ENCODE peak calls at places on chromosomes 2 and 18, in nine cellular contexts. V is GM10248; U is SHP77; O is frontal cortex; X is activated CD4-positive, CD25-positive, alpha-beta regulatory T cell; A is cardiac fibroblast; B is AG08395; E is stimulated activated CD4-positive, alpha-beta T cell treated with anti-CD3 and anti-CD28 coated beads, Interleukin-2, amount 100 ng/mL, for 48 hours; J is NCI-H1092. T is an unnamed sample.

GRCh38 chr2:119755906-119756305 is 3.8 kb upstream of the PTPN4 start:
- DNase-seq in V (no peak), U (no peak), O (no peak), X (no peak), A (no peak), B (no peak), E (no peak), J (no peak), T (no peak)

GRCh38 chr18:48152549-48152948 is 222.1 kb upstream of the SMAD2 start:
- DNase-seq in V (no peak), U (no peak), O (no peak), X (no peak), A (peak), B (no peak), E (no peak), J (no peak), T (no peak)

GRCh38 chr18:68454511-68455228 is 260.2 kb downstream of the TMX3 start:
- DNase-seq in V (no peak), U (no peak), O (no peak), X (no peak), A (peak), B (peak), E (no peak), J (no peak), T (no peak)

GRCh38 chr2:207219716-207220414 is 54.1 kb upstream of the KLF7 start:
- DNase-seq in V (no peak), U (peak), O (no peak), X (no peak), A (peak), B (peak), E (no peak), J (no peak), T (no peak)

GRCh38 chr2:105801961-105802360 is 57.2 kb downstream of the NCK2 start:
- DNase-seq in V (no peak), U (no peak), O (no peak), X (no peak), A (no peak), B (no peak), E (no peak), J (no peak), T (no peak)

GRCh38 chr2:158024288-158024898 is 77.3 kb upstream of the UPP2 start:
- DNase-seq in V (peak), U (no peak), O (peak), X (peak), A (peak), B (peak), E (peak), J (no peak), T (no peak)

GRCh38 chr18:57954928-57955327 is 89.1 kb upstream of the NEDD4L start:
- DNase-seq in V (no peak), U (no peak), O (no peak), X (no peak), A (no peak), B (no peak), E (no peak), J (no peak), T (no peak)

GRCh38 chr2:8872821-8873432 is 35.5 kb upstream of the KIDINS220 start:
- DNase-seq in V (peak), U (peak), O (peak), X (no peak), A (peak), B (peak), E (no peak), J (peak), T (no peak)

GRCh38 chr2:136128905-136129304 is 11.0 kb upstream of the CXCR4 start:
- DNase-seq in V (no peak), U (no peak), O (no peak), X (no peak), A (no peak), B (no peak), E (no peak), J (no peak), T (no peak)

GRCh38 chr2:193517615-193518014 is 1322.9 kb upstream of the TMEFF2 start:
- DNase-seq in V (no peak), U (no peak), O (no peak), X (no peak), A (peak), B (no peak), E (no peak), J (no peak), T (no peak)

GRCh38 chr2:172095905-172096660 is 6.6 kb downstream of the DLX2 start:
- DNase-seq in V (peak), U (no peak), O (no peak), X (no peak), A (peak), B (no peak), E (no peak), J (no peak), T (no peak)

GRCh38 chr2:118118479-118118878 is 30.2 kb downstream of the INSIG2 start:
- DNase-seq in V (no peak), U (no peak), O (no peak), X (no peak), A (no peak), B (no peak), E (no peak), J (no peak), T (no peak)

GRCh38 chr2:42922790-42923631 is 130.6 kb upstream of the HAAO start:
- DNase-seq in V (no peak), U (no peak), O (no peak), X (no peak), A (peak), B (peak), E (no peak), J (no peak), T (no peak)

GRCh38 chr2:42063383-42064171 is 15.8 kb downstream of the PKDCC start:
- DNase-seq in V (no peak), U (no peak), O (no peak), X (no peak), A (peak), B (peak), E (no peak), J (no peak), T (no peak)

GRCh38 chr2:227370791-227371312 is 8.3 kb downstream of the TM4SF20 start:
- DNase-seq in V (no peak), U (no peak), O (no peak), X (no peak), A (peak), B (no peak), E (no peak), J (no peak), T (no peak)

GRCh38 chr2:226487573-226487972 is 312.0 kb downstream of the IRS1 start:
- DNase-seq in V (no peak), U (no peak), O (no peak), X (no peak), A (no peak), B (no peak), E (no peak), J (no peak), T (no peak)

GRCh38 chr2:157182834-157183396 is 74.6 kb upstream of the GALNT5 start:
- DNase-seq in V (no peak), U (peak), O (peak), X (no peak), A (peak), B (peak), E (no peak), J (no peak), T (no peak)

GRCh38 chr2:150485114-150485870 is 2.2 kb downstream of the RND3 start:
- DNase-seq in V (peak), U (peak), O (peak), X (no peak), A (peak), B (no peak), E (no peak), J (peak), T (no peak)

GRCh38 chr2:69624153-69624552 is 19.4 kb downstream of the AAK1 start:
- DNase-seq in V (no peak), U (no peak), O (no peak), X (no peak), A (peak), B (no peak), E (no peak), J (no peak), T (no peak)

GRCh38 chr2:104654813-104655212 is 199.1 kb upstream of the POU3F3 start:
- DNase-seq in V (no peak), U (no peak), O (no peak), X (no peak), A (no peak), B (no peak), E (no peak), J (no peak), T (no peak)

GRCh38 chr2:25664531-25665307 is 8.7 kb downstream of the DTNB start:
- DNase-seq in V (peak), U (peak), O (peak), X (no peak), A (peak), B (peak), E (peak), J (no peak), T (no peak)

GRCh38 chr18:51009071-51009470 is 20.9 kb upstream of the SMAD4 start:
- DNase-seq in V (no peak), U (peak), O (no peak), X (no peak), A (peak), B (peak), E (no peak), J (peak), T (no peak)

GRCh38 chr2:168998609-168999211 is 32.4 kb downstream of the ABCB11 start:
- DNase-seq in V (no peak), U (no peak), O (no peak), X (no peak), A (peak), B (no peak), E (no peak), J (no peak), T (no peak)

GRCh38 chr2:121293450-121294325 is 8.7 kb upstream of the TFCP2L1 start:
- DNase-seq in V (no peak), U (no peak), O (no peak), X (no peak), A (no peak), B (no peak), E (no peak), J (peak), T (no peak)

GRCh38 chr2:149047118-149047517 is 8.6 kb downstream of the LYPD6B start:
- DNase-seq in V (no peak), U (no peak), O (no peak), X (no peak), A (no peak), B (no peak), E (no peak), J (no peak), T (no peak)

GRCh38 chr2:96347395-96347794 is 11.8 kb downstream of the NCAPH start:
- DNase-seq in V (no peak), U (no peak), O (no peak), X (no peak), A (no peak), B (no peak), E (no peak), J (no peak), T (no peak)

GRCh38 chr2:129253461-129253812 is 726.0 kb upstream of the RAB6C start:
- DNase-seq in V (no peak), U (peak), O (no peak), X (no peak), A (no peak), B (no peak), E (no peak), J (peak), T (no peak)

GRCh38 chr2:228927028-228928010 is 343.8 kb downstream of the PID1 start:
- DNase-seq in V (no peak), U (no peak), O (no peak), X (no peak), A (peak), B (no peak), E (no peak), J (no peak), T (no peak)

GRCh38 chr2:13616656-13617055 is 899.9 kb downstream of the TRIB2 start:
- DNase-seq in V (no peak), U (no peak), O (no peak), X (no peak), A (no peak), B (no peak), E (no peak), J (no peak), T (no peak)

GRCh38 chr2:228699400-228699799 is 517.9 kb upstream of the SPHKAP start:
- DNase-seq in V (no peak), U (no peak), O (no peak), X (no peak), A (peak), B (peak), E (no peak), J (no peak), T (no peak)

GRCh38 chr2:63594622-63595021 is 5.9 kb downstream of the MDH1 start:
- DNase-seq in V (no peak), U (no peak), O (no peak), X (no peak), A (no peak), B (no peak), E (no peak), J (no peak), T (no peak)

GRCh38 chr18:3328522-3328921 is 66.6 kb downstream of the MYL12B start:
- DNase-seq in V (no peak), U (no peak), O (no peak), X (no peak), A (no peak), B (no peak), E (no peak), J (no peak), T (no peak)

GRCh38 chr2:21429747-21430146 is 306.0 kb downstream of the TDRD15 start:
- DNase-seq in V (no peak), U (no peak), O (no peak), X (no peak), A (no peak), B (no peak), E (no peak), J (no peak), T (no peak)

GRCh38 chr2:222306393-222307137 is 7.8 kb upstream of the PAX3 start:
- DNase-seq in V (no peak), U (no peak), O (no peak), X (no peak), A (no peak), B (no peak), E (no peak), J (no peak), T (no peak)

GRCh38 chr18:26488417-26489009 is 59.8 kb downstream of the KCTD1 start:
- DNase-seq in V (no peak), U (no peak), O (no peak), X (no peak), A (no peak), B (no peak), E (no peak), J (no peak), T (no peak)

GRCh38 chr2:237450108-237450507 is 36.1 kb upstream of the COL6A3 start:
- DNase-seq in V (no peak), U (no peak), O (no peak), X (no peak), A (no peak), B (no peak), E (no peak), J (no peak), T (no peak)

T was measured in activated gamma-delta T cell.